ENCODE peak calls at places on chromosome X, in eight cellular contexts. E is cardiac muscle cell, G is heart left ventricle, Z is mucosa of descending colon, Q is suprapubic skin, D is neuronal stem cell, N is H9, H is A549. X is an unnamed sample.

GRCh38 chrX:11351375-11352295 is 58.4 kb downstream of the AMELX start:
- DNase-seq in N (no peak), E (peak; percentile 6), H (no peak), D (no peak), Q (peak; percentile 55), G (peak; percentile 56), Z (peak; percentile 35), X (no peak)

GRCh38 chrX:41275661-41276609 is 58.0 kb upstream of the DDX3X start:
- DNase-seq in Q (peak; percentile 79), G (peak; percentile 75), E (peak; percentile 80), D (peak; percentile 20), Z (peak; percentile 71), N (peak; percentile 69), H (peak; percentile 81), X (peak; percentile 32)

GRCh38 chrX:12579311-12579710 is 211.9 kb upstream of the PRPS2 start:
- DNase-seq in N (no peak), Z (no peak), Q (no peak), G (no peak), E (no peak), D (no peak), H (no peak), X (no peak)

GRCh38 chrX:13076176-13076956 is 31.9 kb upstream of the FAM9C start:
- DNase-seq in H (no peak), N (no peak), E (no peak), D (no peak), Z (no peak), G (no peak), Q (no peak), X (no peak)

GRCh38 chrX:69556094-69557011 is 52.2 kb downstream of the NALF2 start:
- DNase-seq in N (peak; percentile 88), G (no peak), H (peak; percentile 16), Z (no peak), Q (no peak), D (peak; percentile 31), E (peak; percentile 72), X (no peak)

GRCh38 chrX:123487674-123488073 is 245.2 kb downstream of the THOC2 start:
- DNase-seq in E (no peak), G (no peak), Q (no peak), N (no peak), H (no peak), D (no peak), Z (no peak), X (no peak)

GRCh38 chrX:108312938-108313337 is 125.3 kb downstream of the COL4A6 start:
- DNase-seq in E (peak; percentile 52), N (peak; percentile 73), H (peak; percentile 72), D (no peak), Q (no peak), G (peak; percentile 74), Z (no peak), X (peak; percentile 86)

GRCh38 chrX:118062817-118063615 is 53.6 kb downstream of the KLHL13 start:
- DNase-seq in G (no peak), H (no peak), D (no peak), Q (no peak), N (no peak), Z (no peak), E (no peak), X (no peak)

GRCh38 chrX:123648028-123648810 is 84.6 kb downstream of the THOC2 start:
- DNase-seq in Z (peak; percentile 43), G (no peak), E (peak; percentile 70), D (peak; percentile 44), Q (no peak), H (peak; percentile 83), N (peak; percentile 81), X (no peak)

GRCh38 chrX:1451676-1452496 is 823 bp downstream of the ASMTL start:
- DNase-seq in D (no peak), H (no peak), Z (peak; percentile 64), G (peak; percentile 51), E (no peak), N (peak; percentile 28), Q (peak; percentile 78), X (no peak)

GRCh38 chrX:71579136-71579989 is 1.1 kb downstream of the GCNA start:
- DNase-seq in Q (no peak), E (no peak), G (no peak), H (no peak), N (peak; percentile 39), D (no peak), Z (no peak), X (no peak)

GRCh38 chrX:129636175-129636681 is 18.5 kb downstream of the APLN start:
- DNase-seq in Q (no peak), E (no peak), N (no peak), Z (peak; percentile 68), H (no peak), D (no peak), G (no peak), X (no peak)

GRCh38 chrX:8815460-8816065 is 14.4 kb upstream of the FAM9A start:
- DNase-seq in H (peak; percentile 45), G (no peak), D (peak; percentile 53), Q (no peak), E (peak; percentile 77), Z (no peak), N (no peak), X (no peak)

GRCh38 chrX:13764765-13765164 is 30.2 kb downstream of the OFD1 start:
- DNase-seq in N (peak; percentile 69), H (peak; percentile 4), Z (no peak), E (peak; percentile 51), Q (no peak), G (peak; percentile 28), D (peak; percentile 23), X (no peak)

GRCh38 chrX:115324194-115324593 is 34.7 kb downstream of the LUZP4 start:
- DNase-seq in H (no peak), Q (no peak), Z (peak; percentile 32), G (peak; percentile 47), E (no peak), D (no peak), N (no peak), X (no peak)

GRCh38 chrX:17828156-17828555 is 32.9 kb downstream of the RAI2 start:
- DNase-seq in G (no peak), E (no peak), N (no peak), Q (no peak), D (no peak), H (no peak), Z (no peak), X (no peak)

GRCh38 chrX:17824980-17825379 is 36.1 kb downstream of the RAI2 start:
- DNase-seq in N (no peak), D (no peak), Z (no peak), H (no peak), E (no peak), Q (no peak), G (no peak), X (no peak)

GRCh38 chrX:17830211-17830610 is 30.9 kb downstream of the RAI2 start:
- DNase-seq in Z (no peak), D (no peak), G (no peak), N (no peak), E (no peak), Q (no peak), H (no peak), X (no peak)

GRCh38 chrX:17829526-17829925 is 31.6 kb downstream of the RAI2 start:
- DNase-seq in G (no peak), D (no peak), Q (no peak), H (no peak), N (no peak), E (no peak), Z (no peak), X (no peak)

DNA sequence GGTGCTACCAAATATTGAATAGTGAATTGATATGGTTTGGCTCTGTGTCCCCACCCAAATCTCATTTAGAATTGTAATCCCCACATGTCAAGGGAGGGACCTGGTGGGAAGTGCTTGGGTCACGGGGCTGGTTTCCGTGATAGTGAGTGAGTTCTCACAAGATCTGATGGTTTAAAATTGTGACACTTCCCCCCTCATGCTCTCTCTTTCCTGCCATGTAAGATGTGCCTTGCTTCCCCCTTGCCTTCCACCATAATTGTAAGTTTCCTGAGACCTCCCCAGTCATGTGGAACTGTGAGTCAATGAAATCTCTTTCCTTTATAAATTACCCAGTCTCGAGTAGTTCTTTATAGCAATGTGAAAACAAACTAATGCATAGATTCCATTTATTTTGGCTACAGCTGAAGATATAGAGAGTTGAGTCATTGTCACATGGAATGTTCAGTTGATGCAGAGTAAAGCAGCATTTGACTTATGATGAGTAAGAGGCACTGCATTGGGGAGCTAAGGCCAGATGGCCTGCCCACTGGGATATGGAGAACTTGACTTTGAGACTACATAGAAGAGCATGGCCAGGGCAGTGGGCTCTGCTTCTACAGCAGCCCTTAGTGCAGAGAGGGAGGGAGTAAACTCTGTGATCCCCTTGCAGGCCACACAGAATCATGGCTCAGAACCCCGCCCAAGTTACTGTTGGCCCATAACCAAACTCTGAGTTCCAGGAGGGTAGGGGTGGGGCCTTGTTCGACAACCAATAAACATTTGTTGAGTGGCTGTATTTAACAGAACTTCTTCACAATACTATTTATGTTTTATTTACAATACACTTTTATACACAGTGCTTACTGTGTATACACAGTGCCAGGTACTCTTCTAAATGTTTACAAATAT is 34.2 kb downstream of the RAI2 start:
- DNase-seq in Z (peak; percentile 26), H (no peak), D (no peak), G (no peak), E (no peak), Q (no peak), N (no peak), X (no peak)
- H3K4me1 ChIP-seq in Z (peaks cover 7% of the 10 kb centered on the region), H (no peaks in the 10 kb centered on the region), D (no peaks in the 10 kb centered on the region), G (no peaks in the 10 kb centered on the region), E (no peaks in the 10 kb centered on the region), Q (no peaks in the 10 kb centered on the region), N (no peaks in the 10 kb centered on the region), X (no peaks in the 10 kb centered on the region)

GRCh38 chrX:57822398-57822797 is 87.9 kb downstream of the ZXDA start:
- DNase-seq in G (no peak), Z (no peak), N (no peak), D (no peak), H (no peak), Q (no peak), E (no peak), X (no peak)
- H3K9me3 ChIP-seq in G (no peaks in the 10 kb centered on the region), Z (no peaks in the 10 kb centered on the region), N (peaks cover 10% of the 10 kb centered on the region), D (no peaks in the 10 kb centered on the region), H (no peaks in the 10 kb centered on the region), Q (no peaks in the 10 kb centered on the region), E (no peaks in the 10 kb centered on the region), X (no peaks in the 10 kb centered on the region)

GRCh38 chrX:40105791-40106676 is 8.3 kb upstream of the BCOR start:
- DNase-seq in Q (no peak), G (peak; percentile 83), Z (peak; percentile 84), N (peak; percentile 87), E (peak; percentile 89), H (peak; percentile 74), D (no peak), X (peak; percentile 70)
- H3K4me1 ChIP-seq in Q (peaks cover 39% of the 10 kb centered on the region), G (peaks cover 21% of the 10 kb centered on the region), Z (peaks cover 12% of the 10 kb centered on the region), N (peaks cover 8% of the 10 kb centered on the region), E (peaks cover 50% of the 10 kb centered on the region), H (peaks cover 23% of the 10 kb centered on the region), D (peaks cover 16% of the 10 kb centered on the region), X (peaks cover 6% of the 10 kb centered on the region)

GRCh38 chrX:148310402-148311200 is 189.8 kb upstream of the AFF2 start:
- DNase-seq in G (no peak), H (no peak), Z (no peak), N (no peak), Q (no peak), E (no peak), D (no peak), X (no peak)

GRCh38 chrX:148311544-148311943 is 188.9 kb upstream of the AFF2 start:
- DNase-seq in N (no peak), Z (no peak), Q (no peak), E (no peak), G (no peak), D (no peak), H (no peak), X (no peak)

DNA sequence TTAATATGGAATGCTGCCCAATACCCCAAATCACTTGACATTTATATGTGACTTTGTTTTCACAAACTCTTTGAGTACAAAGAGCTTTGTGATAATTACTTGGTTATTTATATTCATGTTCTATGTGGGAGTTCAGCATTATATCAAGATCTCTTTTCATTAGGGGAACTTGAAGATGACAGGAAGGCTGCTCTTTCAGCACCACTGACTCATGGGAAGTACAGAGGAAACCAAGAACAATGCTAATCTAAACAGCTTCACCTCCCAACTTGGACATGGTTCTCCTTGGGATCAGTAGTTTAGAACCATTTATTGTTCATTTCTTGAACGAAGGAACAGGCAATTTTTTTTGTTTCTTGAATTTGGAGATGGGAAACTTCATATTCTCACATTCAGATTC is 184.0 kb upstream of the AFF2 start:
- DNase-seq in G (no peak), D (no peak), Z (no peak), N (no peak), H (no peak), Q (no peak), E (no peak), X (no peak)
- H3K9me3 ChIP-seq in G (no peaks in the 10 kb centered on the region), D (no peaks in the 10 kb centered on the region), Z (no peaks in the 10 kb centered on the region), N (peaks cover 25% of the 10 kb centered on the region), H (no peaks in the 10 kb centered on the region), Q (no peaks in the 10 kb centered on the region), E (no peaks in the 10 kb centered on the region), X (no peaks in the 10 kb centered on the region)

X was measured in breast epithelium.